ENCODE peak calls at places on chromosomes 11 and 22, in seven cellular contexts. O, D, I, E, Q, W and M are unnamed samples.

GRCh38 chr11:134142536-134142935 is 73.7 kb downstream of the JAM3 start:
- DNase-seq in E (no peak), Q (no peak), W (no peak), D (no peak), O (no peak), I (no peak), M (no peak)

GRCh38 chr22:23180301-23180892 is at the start of gene BCR:
- DNase-seq in W (peak), O (peak), E (peak), I (no peak), Q (peak), D (peak), M (no peak)

GRCh38 chr11:16191852-16192240 is 164.5 kb downstream of the SOX6 start:
- DNase-seq in I (no peak), W (no peak), O (no peak), Q (no peak), D (no peak), E (no peak), M (no peak)

GRCh38 chr11:112554586-112554985 is 293.9 kb upstream of the PLET1 start:
- DNase-seq in I (peak), Q (no peak), W (no peak), E (no peak), D (no peak), O (no peak), M (no peak)

GRCh38 chr11:47204633-47204989 is 10.2 kb upstream of the DDB2 start:
- DNase-seq in W (no peak), Q (no peak), I (no peak), E (no peak), O (no peak), D (no peak), M (no peak)

GRCh38 chr22:28023036-28023435 is 104.0 kb upstream of the PITPNB start:
- DNase-seq in I (no peak), W (no peak), Q (no peak), E (no peak), O (no peak), D (peak), M (peak)

GRCh38 chr22:19182472-19183157 is 4.1 kb upstream of the SLC25A1 start:
- DNase-seq in Q (no peak), O (no peak), D (no peak), I (no peak), E (no peak), W (no peak), M (no peak)

GRCh38 chr11:62680825-62681240 is 2.0 kb upstream of the UBXN1 start:
- DNase-seq in I (no peak), Q (peak), D (no peak), O (peak), W (peak), E (no peak), M (no peak)

GRCh38 chr11:12949456-12949855 is 59.7 kb upstream of the RASSF10 start:
- DNase-seq in E (no peak), O (no peak), Q (no peak), W (no peak), D (no peak), I (no peak), M (no peak)

GRCh38 chr22:30776476-30776875 is 81.8 kb downstream of the OSBP2 start:
- DNase-seq in D (no peak), E (no peak), I (no peak), Q (no peak), O (no peak), W (no peak), M (no peak)

GRCh38 chr22:49852898-49853894 is at the start of gene ZBED4:
- DNase-seq in I (no peak), O (peak), W (peak), Q (peak), D (peak), E (peak), M (peak)
- TF ChIP-seq POLR2A in I (peak), O (no peak), W (peak), Q (peak), D (no peak), E (peak), M (peak)

DNA sequence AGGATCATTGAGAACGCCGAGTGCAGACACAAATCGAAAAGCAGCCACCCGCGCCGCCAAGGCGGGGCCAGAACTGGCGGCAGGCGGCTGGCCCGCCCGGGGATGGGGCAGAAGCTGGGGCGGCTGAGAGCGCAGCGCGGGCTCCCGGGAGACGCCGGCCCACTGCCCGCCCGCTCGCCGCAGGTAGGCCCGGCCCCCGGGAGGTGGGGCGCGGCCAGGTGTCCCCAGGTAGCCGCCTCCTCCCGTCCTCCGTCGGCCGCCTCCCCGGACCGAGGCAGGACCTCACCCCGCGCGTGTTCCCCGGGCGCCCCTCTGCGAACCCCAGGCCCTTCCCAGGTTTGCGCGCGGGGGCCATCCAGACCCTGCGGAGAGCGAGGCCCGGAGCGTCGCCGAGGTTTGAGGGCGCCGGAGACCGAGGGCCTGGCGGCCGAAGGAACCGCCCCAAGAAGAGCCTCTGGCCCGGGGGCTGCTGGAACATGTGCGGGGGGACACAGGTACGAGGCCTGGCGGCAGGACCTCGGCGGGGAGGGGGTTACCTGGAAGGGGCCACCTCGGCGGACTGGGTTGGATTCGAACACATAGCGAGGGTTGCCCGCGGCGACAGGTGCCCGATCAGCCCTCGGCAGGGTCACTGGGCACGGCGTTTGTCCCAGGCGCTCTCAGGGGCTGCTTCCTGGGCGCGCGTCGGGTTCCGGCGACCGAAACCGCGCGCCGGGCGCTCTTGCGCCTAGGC is at the start of gene PRRG4:
- DNase-seq in Q (peak), O (peak), W (peak), E (peak), D (peak), I (no peak), M (peak)
- TF ChIP-seq POLR2A in Q (no peak), O (no peak), W (peak), E (peak), D (no peak), I (peak), M (no peak)

GRCh38 chr11:19814421-19814820 is 101.8 kb downstream of the NAV2 start:
- DNase-seq in Q (no peak), O (no peak), I (no peak), W (no peak), D (no peak), E (no peak), M (no peak)

GRCh38 chr11:19812096-19812495 is 99.5 kb downstream of the NAV2 start:
- DNase-seq in Q (no peak), D (no peak), W (no peak), O (no peak), I (no peak), E (no peak), M (no peak)

GRCh38 chr11:19812710-19813109 is 100.1 kb downstream of the NAV2 start:
- DNase-seq in D (no peak), E (no peak), W (no peak), O (no peak), Q (no peak), I (no peak), M (no peak)

GRCh38 chr11:19811391-19811790 is 98.8 kb downstream of the NAV2 start:
- DNase-seq in Q (no peak), E (no peak), I (no peak), O (no peak), D (no peak), W (no peak), M (no peak)

GRCh38 chr11:19813158-19813879 is 100.7 kb downstream of the NAV2 start:
- DNase-seq in D (no peak), O (no peak), W (no peak), Q (peak), E (no peak), I (no peak), M (no peak)
- TF ChIP-seq POLR2A in D (no peak), O (no peak), W (no peak), Q (no peak), E (no peak), I (no peak), M (no peak)

DNA sequence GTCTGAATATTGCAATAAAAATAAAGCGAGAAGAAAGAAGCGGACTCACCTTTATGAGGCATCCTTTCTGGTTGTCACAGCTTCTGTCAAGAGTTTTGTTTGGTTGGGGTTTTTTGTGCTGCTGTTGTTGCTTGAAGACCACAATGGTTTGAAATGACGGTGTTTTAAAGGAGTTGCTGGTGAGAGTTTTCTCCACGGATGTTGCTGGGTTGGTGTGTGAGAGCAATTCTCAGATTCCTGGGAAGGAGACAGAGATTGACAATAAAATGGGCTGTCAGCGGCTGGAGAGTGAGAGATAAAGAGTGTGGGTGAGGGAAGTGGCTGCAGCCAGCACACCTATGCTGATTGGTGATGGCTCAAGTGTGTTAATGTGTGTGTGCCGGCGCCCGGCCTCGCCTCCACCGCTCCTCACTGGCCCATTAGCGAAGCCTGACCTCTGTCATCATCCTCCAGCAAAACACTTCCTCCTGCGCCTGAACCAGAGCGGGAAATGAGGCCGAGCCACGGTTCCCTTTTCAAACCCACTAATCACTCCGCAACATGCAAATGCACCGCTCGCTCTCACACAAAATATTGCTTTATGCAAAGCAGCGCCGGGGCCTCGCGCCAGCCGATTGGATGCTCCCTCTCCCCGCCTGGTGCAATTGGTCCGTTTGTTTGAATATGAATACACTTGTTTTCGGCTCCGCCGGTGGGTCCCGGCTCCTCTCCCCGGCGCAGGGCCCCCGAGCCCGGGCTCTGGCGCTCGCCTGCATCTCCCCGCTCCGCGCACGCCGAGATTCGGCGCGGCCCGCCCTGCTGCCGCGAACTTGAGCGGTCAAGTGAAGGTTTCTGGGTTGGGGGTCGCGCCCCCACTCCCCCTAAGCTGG is at the start of gene PAX6:
- DNase-seq in Q (no peak), W (peak), I (peak), O (no peak), D (peak), E (no peak), M (no peak)
- TF ChIP-seq POLR2A in Q (no peak), W (no peak), I (no peak), O (no peak), D (no peak), E (no peak), M (no peak)